ENCODE peak calls at places on chromosome 20, in nine cellular contexts. One of them, this sample, is unnamed.

GRCh38 chr20:41476013-41476441 is 109.4 kb upstream of the EMILIN3 start:
- DNase-seq in CD8-positive, alpha-beta T cell: no peak
- DNase-seq in epithelial cell of esophagus: peak; percentile 82
- DNase-seq in CD4-positive, alpha-beta T cell: no peak
- DNase-seq in HFF-Myc: peak; percentile 38
- DNase-seq in fibroblast of lung: peak; percentile 79
- DNase-seq in AG04450: peak; percentile 21
- DNase-seq in endothelial cell: no peak
- DNase-seq in uterus: no peak
- DNase-seq in this sample: peak; percentile 69

GRCh38 chr20:4060054-4060795 is 44.9 kb upstream of the RNF24 start:
- DNase-seq in CD8-positive, alpha-beta T cell: no peak
- DNase-seq in epithelial cell of esophagus: no peak
- DNase-seq in CD4-positive, alpha-beta T cell: no peak
- DNase-seq in HFF-Myc: no peak
- DNase-seq in fibroblast of lung: no peak
- DNase-seq in AG04450: no peak
- DNase-seq in endothelial cell: no peak
- DNase-seq in uterus: peak; percentile 15
- DNase-seq in this sample: no peak

GRCh38 chr20:42027746-42028268 is 409.6 kb upstream of the CHD6 start:
- DNase-seq in CD8-positive, alpha-beta T cell: no peak
- DNase-seq in epithelial cell of esophagus: no peak
- DNase-seq in CD4-positive, alpha-beta T cell: no peak
- DNase-seq in HFF-Myc: no peak
- DNase-seq in fibroblast of lung: no peak
- DNase-seq in AG04450: no peak
- DNase-seq in endothelial cell: no peak
- DNase-seq in uterus: no peak
- DNase-seq in this sample: no peak

GRCh38 chr20:46057856-46058655 is 29.0 kb downstream of the SLC12A5 start:
- DNase-seq in CD8-positive, alpha-beta T cell: no peak
- DNase-seq in epithelial cell of esophagus: peak; percentile 58
- DNase-seq in CD4-positive, alpha-beta T cell: no peak
- DNase-seq in HFF-Myc: no peak
- DNase-seq in fibroblast of lung: peak; percentile 35
- DNase-seq in AG04450: no peak
- DNase-seq in endothelial cell: peak; percentile 55
- DNase-seq in uterus: peak; percentile 24
- DNase-seq in this sample: no peak

GRCh38 chr20:61875221-61875885 is 190.3 kb downstream of the TAF4 start:
- DNase-seq in CD8-positive, alpha-beta T cell: no peak
- DNase-seq in epithelial cell of esophagus: no peak
- DNase-seq in CD4-positive, alpha-beta T cell: no peak
- DNase-seq in HFF-Myc: no peak
- DNase-seq in fibroblast of lung: no peak
- DNase-seq in AG04450: no peak
- DNase-seq in endothelial cell: peak; percentile 41
- DNase-seq in uterus: no peak
- DNase-seq in this sample: no peak

GRCh38 chr20:49937023-49937929 is 1.1 kb downstream of the RNF114 start:
- DNase-seq in CD8-positive, alpha-beta T cell: no peak
- DNase-seq in epithelial cell of esophagus: peak; percentile 46
- DNase-seq in CD4-positive, alpha-beta T cell: no peak
- DNase-seq in HFF-Myc: no peak
- DNase-seq in fibroblast of lung: peak; percentile 20
- DNase-seq in AG04450: no peak
- DNase-seq in endothelial cell: no peak
- DNase-seq in uterus: no peak
- DNase-seq in this sample: no peak

GRCh38 chr20:32007787-32008616 is 2.2 kb upstream of the CCM2L start:
- DNase-seq in CD8-positive, alpha-beta T cell: no peak
- DNase-seq in epithelial cell of esophagus: no peak
- DNase-seq in CD4-positive, alpha-beta T cell: no peak
- DNase-seq in HFF-Myc: peak; percentile 10
- DNase-seq in fibroblast of lung: no peak
- DNase-seq in AG04450: no peak
- DNase-seq in endothelial cell: peak; percentile 66
- DNase-seq in uterus: peak; percentile 70
- DNase-seq in this sample: no peak

GRCh38 chr20:50464026-50464724 is 46.0 kb upstream of the PTPN1 start:
- DNase-seq in CD8-positive, alpha-beta T cell: peak; percentile 51
- DNase-seq in epithelial cell of esophagus: peak; percentile 41
- DNase-seq in CD4-positive, alpha-beta T cell: peak; percentile 57
- DNase-seq in HFF-Myc: no peak
- DNase-seq in fibroblast of lung: peak; percentile 30
- DNase-seq in AG04450: no peak
- DNase-seq in endothelial cell: peak; percentile 62
- DNase-seq in uterus: peak; percentile 73
- DNase-seq in this sample: peak; percentile 60

GRCh38 chr20:12617076-12617475 is 391.7 kb upstream of the SPTLC3 start:
- DNase-seq in CD8-positive, alpha-beta T cell: no peak
- DNase-seq in epithelial cell of esophagus: no peak
- DNase-seq in CD4-positive, alpha-beta T cell: no peak
- DNase-seq in HFF-Myc: no peak
- DNase-seq in fibroblast of lung: no peak
- DNase-seq in AG04450: no peak
- DNase-seq in endothelial cell: no peak
- DNase-seq in uterus: no peak
- DNase-seq in this sample: no peak

GRCh38 chr20:40778894-40779496 is 90.0 kb upstream of the MAFB start:
- DNase-seq in CD8-positive, alpha-beta T cell: no peak
- DNase-seq in epithelial cell of esophagus: no peak
- DNase-seq in CD4-positive, alpha-beta T cell: no peak
- DNase-seq in HFF-Myc: no peak
- DNase-seq in fibroblast of lung: no peak
- DNase-seq in AG04450: no peak
- DNase-seq in endothelial cell: no peak
- DNase-seq in uterus: no peak
- DNase-seq in this sample: no peak

GRCh38 chr20:24729896-24730605 is 219.0 kb upstream of the CST7 start:
- DNase-seq in CD8-positive, alpha-beta T cell: no peak
- DNase-seq in epithelial cell of esophagus: no peak
- DNase-seq in CD4-positive, alpha-beta T cell: no peak
- DNase-seq in HFF-Myc: no peak
- DNase-seq in fibroblast of lung: no peak
- DNase-seq in AG04450: no peak
- DNase-seq in endothelial cell: no peak
- DNase-seq in uterus: no peak
- DNase-seq in this sample: no peak

GRCh38 chr20:42082611-42083010 is 464.4 kb upstream of the CHD6 start:
- DNase-seq in CD8-positive, alpha-beta T cell: no peak
- DNase-seq in epithelial cell of esophagus: peak; percentile 7
- DNase-seq in CD4-positive, alpha-beta T cell: no peak
- DNase-seq in HFF-Myc: peak; percentile 1
- DNase-seq in fibroblast of lung: no peak
- DNase-seq in AG04450: no peak
- DNase-seq in endothelial cell: no peak
- DNase-seq in uterus: no peak
- DNase-seq in this sample: peak; percentile 16

GRCh38 chr20:11389188-11389587 is 528.5 kb upstream of the BTBD3 start:
- DNase-seq in CD8-positive, alpha-beta T cell: no peak
- DNase-seq in epithelial cell of esophagus: peak; percentile 88
- DNase-seq in CD4-positive, alpha-beta T cell: no peak
- DNase-seq in HFF-Myc: no peak
- DNase-seq in fibroblast of lung: peak; percentile 53
- DNase-seq in AG04450: no peak
- DNase-seq in endothelial cell: no peak
- DNase-seq in uterus: no peak
- DNase-seq in this sample: peak; percentile 77

GRCh38 chr20:46400253-46400652 is 6.2 kb downstream of the ELMO2 start:
- DNase-seq in CD8-positive, alpha-beta T cell: no peak
- DNase-seq in epithelial cell of esophagus: peak; percentile 37
- DNase-seq in CD4-positive, alpha-beta T cell: no peak
- DNase-seq in HFF-Myc: peak; percentile 11
- DNase-seq in fibroblast of lung: peak; percentile 74
- DNase-seq in AG04450: peak; percentile 27
- DNase-seq in endothelial cell: no peak
- DNase-seq in uterus: peak; percentile 27
- DNase-seq in this sample: peak; percentile 26

GRCh38 chr20:3613821-3614440 is 49.3 kb downstream of the GFRA4 start:
- DNase-seq in CD8-positive, alpha-beta T cell: no peak
- DNase-seq in epithelial cell of esophagus: peak; percentile 16
- DNase-seq in CD4-positive, alpha-beta T cell: no peak
- DNase-seq in HFF-Myc: peak; percentile 41
- DNase-seq in fibroblast of lung: peak; percentile 31
- DNase-seq in AG04450: no peak
- DNase-seq in endothelial cell: no peak
- DNase-seq in uterus: no peak
- DNase-seq in this sample: no peak

GRCh38 chr20:62044671-62045070 is 21.0 kb downstream of the TAF4 start:
- DNase-seq in CD8-positive, alpha-beta T cell: no peak
- DNase-seq in epithelial cell of esophagus: no peak
- DNase-seq in CD4-positive, alpha-beta T cell: no peak
- DNase-seq in HFF-Myc: no peak
- DNase-seq in fibroblast of lung: no peak
- DNase-seq in AG04450: no peak
- DNase-seq in endothelial cell: peak; percentile 41
- DNase-seq in uterus: no peak
- DNase-seq in this sample: no peak

GRCh38 chr20:32596681-32597252 is 11.6 kb upstream of the NOL4L start:
- DNase-seq in CD8-positive, alpha-beta T cell: no peak
- DNase-seq in epithelial cell of esophagus: no peak
- DNase-seq in CD4-positive, alpha-beta T cell: no peak
- DNase-seq in HFF-Myc: no peak
- DNase-seq in fibroblast of lung: no peak
- DNase-seq in AG04450: no peak
- DNase-seq in endothelial cell: no peak
- DNase-seq in uterus: no peak
- DNase-seq in this sample: no peak

DNA sequence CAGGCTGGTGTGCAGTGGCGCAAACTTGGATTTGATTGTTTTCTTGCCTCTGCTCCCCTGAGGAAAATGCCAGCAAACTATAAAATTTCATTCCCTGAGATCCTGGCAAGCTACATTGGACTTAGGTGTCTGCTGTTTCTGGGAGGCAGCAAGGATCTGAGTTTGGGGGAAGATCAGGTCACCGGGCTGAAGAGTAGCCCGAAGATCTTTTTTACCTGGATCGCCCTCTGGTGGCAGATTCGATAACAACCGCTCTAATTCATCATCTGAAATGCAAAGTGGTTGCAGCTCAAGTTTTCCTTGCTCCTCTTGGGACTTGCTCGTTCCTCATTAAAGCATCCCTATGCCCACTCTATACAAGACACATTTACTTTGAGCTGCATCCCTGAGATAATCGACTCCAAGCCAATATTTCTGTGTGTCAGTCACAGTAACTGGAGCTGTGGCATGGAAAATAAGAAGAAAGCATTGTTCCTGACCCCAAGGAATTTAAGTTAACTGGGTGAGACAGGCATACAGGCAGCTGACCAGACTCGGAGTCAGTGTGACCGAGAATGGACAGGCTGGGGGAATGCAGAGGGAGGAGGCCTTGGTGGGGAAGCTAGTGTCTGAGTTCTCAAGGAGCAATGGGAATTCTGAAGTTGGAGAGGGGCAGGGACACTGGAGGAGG is 131.8 kb upstream of the PROKR2 start:
- DNase-seq in CD8-positive, alpha-beta T cell: no peak
- DNase-seq in epithelial cell of esophagus: peak; percentile 52
- DNase-seq in CD4-positive, alpha-beta T cell: peak; percentile 24
- DNase-seq in HFF-Myc: peak; percentile 7
- DNase-seq in fibroblast of lung: peak; percentile 12
- DNase-seq in AG04450: peak; percentile 2
- DNase-seq in endothelial cell: peak; percentile 71
- DNase-seq in uterus: no peak
- DNase-seq in this sample: peak; percentile 64
- TF ChIP-seq CTCF in CD8-positive, alpha-beta T cell: peak; percentile 72
- TF ChIP-seq CTCF in epithelial cell of esophagus: peak; percentile 77
- TF ChIP-seq CTCF in CD4-positive, alpha-beta T cell: peak; percentile 65
- TF ChIP-seq CTCF in HFF-Myc: peak; percentile 77
- TF ChIP-seq CTCF in fibroblast of lung: peak; percentile 70
- TF ChIP-seq CTCF in AG04450: peak; percentile 77
- TF ChIP-seq CTCF in endothelial cell: peak; percentile 86
- TF ChIP-seq CTCF in uterus: peak; percentile 18
- TF ChIP-seq CTCF in this sample: peak; percentile 68

GRCh38 chr20:54515788-54516324 is 40.5 kb downstream of the DOK5 start:
- DNase-seq in CD8-positive, alpha-beta T cell: no peak
- DNase-seq in epithelial cell of esophagus: no peak
- DNase-seq in CD4-positive, alpha-beta T cell: no peak
- DNase-seq in HFF-Myc: no peak
- DNase-seq in fibroblast of lung: no peak
- DNase-seq in AG04450: no peak
- DNase-seq in endothelial cell: no peak
- DNase-seq in uterus: no peak
- DNase-seq in this sample: no peak
- TF ChIP-seq CTCF in CD8-positive, alpha-beta T cell: no peak
- TF ChIP-seq CTCF in epithelial cell of esophagus: no peak
- TF ChIP-seq CTCF in CD4-positive, alpha-beta T cell: no peak
- TF ChIP-seq CTCF in HFF-Myc: no peak
- TF ChIP-seq CTCF in fibroblast of lung: no peak
- TF ChIP-seq CTCF in AG04450: no peak
- TF ChIP-seq CTCF in endothelial cell: no peak
- TF ChIP-seq CTCF in uterus: no peak
- TF ChIP-seq CTCF in this sample: no peak

GRCh38 chr20:44537993-44538392 is 16.1 kb upstream of the SERINC3 start:
- DNase-seq in CD8-positive, alpha-beta T cell: no peak
- DNase-seq in epithelial cell of esophagus: no peak
- DNase-seq in CD4-positive, alpha-beta T cell: no peak
- DNase-seq in HFF-Myc: no peak
- DNase-seq in fibroblast of lung: no peak
- DNase-seq in AG04450: no peak
- DNase-seq in endothelial cell: no peak
- DNase-seq in uterus: no peak
- DNase-seq in this sample: no peak
- TF ChIP-seq CTCF in CD8-positive, alpha-beta T cell: no peak
- TF ChIP-seq CTCF in epithelial cell of esophagus: no peak
- TF ChIP-seq CTCF in CD4-positive, alpha-beta T cell: no peak
- TF ChIP-seq CTCF in HFF-Myc: peak; percentile 17
- TF ChIP-seq CTCF in fibroblast of lung: peak; percentile 32
- TF ChIP-seq CTCF in AG04450: peak; percentile 30
- TF ChIP-seq CTCF in endothelial cell: no peak
- TF ChIP-seq CTCF in uterus: peak; percentile 55
- TF ChIP-seq CTCF in this sample: no peak

GRCh38 chr20:36543187-36544133 is 2.1 kb downstream of the MYL9 start:
- DNase-seq in CD8-positive, alpha-beta T cell: no peak
- DNase-seq in epithelial cell of esophagus: no peak
- DNase-seq in CD4-positive, alpha-beta T cell: no peak
- DNase-seq in HFF-Myc: no peak
- DNase-seq in fibroblast of lung: peak; percentile 74
- DNase-seq in AG04450: no peak
- DNase-seq in endothelial cell: no peak
- DNase-seq in uterus: peak; percentile 80
- DNase-seq in this sample: peak; percentile 22

GRCh38 chr20:36542516-36543186 is 1.3 kb downstream of the MYL9 start:
- DNase-seq in CD8-positive, alpha-beta T cell: no peak
- DNase-seq in epithelial cell of esophagus: no peak
- DNase-seq in CD4-positive, alpha-beta T cell: no peak
- DNase-seq in HFF-Myc: no peak
- DNase-seq in fibroblast of lung: no peak
- DNase-seq in AG04450: no peak
- DNase-seq in endothelial cell: no peak
- DNase-seq in uterus: no peak
- DNase-seq in this sample: no peak

GRCh38 chr20:36541227-36542018 is at the start of gene MYL9:
- DNase-seq in CD8-positive, alpha-beta T cell: no peak
- DNase-seq in epithelial cell of esophagus: peak; percentile 53
- DNase-seq in CD4-positive, alpha-beta T cell: no peak
- DNase-seq in HFF-Myc: no peak
- DNase-seq in fibroblast of lung: peak; percentile 81
- DNase-seq in AG04450: peak; percentile 39
- DNase-seq in endothelial cell: peak; percentile 69
- DNase-seq in uterus: peak; percentile 97
- DNase-seq in this sample: peak; percentile 20

GRCh38 chr20:36540551-36541211 is 638 bp upstream of the MYL9 start:
- DNase-seq in CD8-positive, alpha-beta T cell: no peak
- DNase-seq in epithelial cell of esophagus: no peak
- DNase-seq in CD4-positive, alpha-beta T cell: no peak
- DNase-seq in HFF-Myc: no peak
- DNase-seq in fibroblast of lung: no peak
- DNase-seq in AG04450: no peak
- DNase-seq in endothelial cell: peak; percentile 26
- DNase-seq in uterus: peak; percentile 49
- DNase-seq in this sample: no peak

GRCh38 chr20:36542019-36542488 is 735 bp downstream of the MYL9 start:
- DNase-seq in CD8-positive, alpha-beta T cell: no peak
- DNase-seq in epithelial cell of esophagus: peak; percentile 19
- DNase-seq in CD4-positive, alpha-beta T cell: no peak
- DNase-seq in HFF-Myc: no peak
- DNase-seq in fibroblast of lung: peak; percentile 59
- DNase-seq in AG04450: no peak
- DNase-seq in endothelial cell: peak; percentile 69
- DNase-seq in uterus: peak; percentile 72
- DNase-seq in this sample: peak; percentile 17
- TF ChIP-seq CTCF in CD8-positive, alpha-beta T cell: no peak
- TF ChIP-seq CTCF in epithelial cell of esophagus: peak; percentile 19
- TF ChIP-seq CTCF in CD4-positive, alpha-beta T cell: no peak
- TF ChIP-seq CTCF in HFF-Myc: peak; percentile 77
- TF ChIP-seq CTCF in fibroblast of lung: peak; percentile 61
- TF ChIP-seq CTCF in AG04450: peak; percentile 77
- TF ChIP-seq CTCF in endothelial cell: peak; percentile 53
- TF ChIP-seq CTCF in uterus: peak; percentile 61
- TF ChIP-seq CTCF in this sample: no peak